ENCODE peak calls at places on chromosomes 7 and 10, in five cellular contexts. X is Ammon's horn; F is activated CD4-positive, alpha-beta T cell treated with anti-CD3 and anti-CD28 coated beads, Interleukin-2, amount 10 ng/mL, durations not matched to agents 7 days and 5 days; O is H7; Y is activated naive CD4-positive, alpha-beta T cell. Z is an unnamed sample.
A peak's percentile ranks its signal among the peaks of the same experiment; 100 is the strongest.

GRCh38 chr7:64504581-64505120 is 58.2 kb downstream of the ZNF680 start:
- DNase-seq in X (no peak), F (no peak), O (no peak), Y (no peak), Z (no peak)

GRCh38 chr7:157984138-157984913 is 603.3 kb downstream of the PTPRN2 start:
- DNase-seq in X (no peak), F (no peak), O (peak; percentile 74), Y (no peak), Z (no peak)

GRCh38 chr10:110717830-110718595 is 73.9 kb downstream of the RBM20 start:
- DNase-seq in X (peak; percentile 53), F (no peak), O (no peak), Y (no peak), Z (peak; percentile 15)

GRCh38 chr7:4531236-4531635 is 150.9 kb upstream of the FOXK1 start:
- DNase-seq in X (no peak), F (no peak), O (peak; percentile 46), Y (no peak), Z (no peak)

GRCh38 chr10:2079603-2080078 is 342.3 kb upstream of the ADARB2 start:
- DNase-seq in X (no peak), F (no peak), O (no peak), Y (no peak), Z (no peak)

GRCh38 chr7:149414745-149415390 is 46.0 kb downstream of the ZNF777 start:
- DNase-seq in X (peak; percentile 57), F (peak; percentile 16), O (peak; percentile 80), Y (peak; percentile 17), Z (no peak)

GRCh38 chr7:139560678-139561077 is 37.2 kb downstream of the CLEC2L start:
- DNase-seq in X (no peak), F (no peak), O (peak; percentile 23), Y (no peak), Z (no peak)

GRCh38 chr10:15099886-15100285 is 2.7 kb downstream of the RPP38 start:
- DNase-seq in X (no peak), F (no peak), O (no peak), Y (no peak), Z (no peak)

GRCh38 chr7:50650057-50650664 is 85.0 kb upstream of the DDC start:
- DNase-seq in X (no peak), F (no peak), O (no peak), Y (no peak), Z (no peak)

GRCh38 chr7:12549106-12549505 is 21.4 kb upstream of the SCIN start:
- DNase-seq in X (no peak), F (no peak), O (no peak), Y (no peak), Z (no peak)

GRCh38 chr7:44431091-44431608 is 59.3 kb downstream of the NUDCD3 start:
- DNase-seq in X (peak; percentile 52), F (peak; percentile 27), O (peak; percentile 71), Y (no peak), Z (no peak)

GRCh38 chr10:104297697-104298660 is 29.0 kb downstream of the GSTO2 start:
- DNase-seq in X (no peak), F (peak; percentile 22), O (peak; percentile 75), Y (no peak), Z (no peak)

GRCh38 chr10:71216751-71217265 is 4.4 kb downstream of the UNC5B start:
- DNase-seq in X (no peak), F (no peak), O (peak; percentile 76), Y (no peak), Z (no peak)

GRCh38 chr7:157614457-157615020 is 277.7 kb downstream of the DNAJB6 start:
- DNase-seq in X (no peak), F (no peak), O (no peak), Y (no peak), Z (no peak)

GRCh38 chr10:132849546-132850031 is 63.6 kb upstream of the NKX6-2 start:
- DNase-seq in X (no peak), F (no peak), O (peak; percentile 53), Y (no peak), Z (no peak)

GRCh38 chr10:71079761-71080380 is 132.5 kb upstream of the UNC5B start:
- DNase-seq in X (no peak), F (no peak), O (peak; percentile 37), Y (no peak), Z (no peak)

GRCh38 chr10:6460861-6461409 is 119.1 kb downstream of the PRKCQ start:
- DNase-seq in X (no peak), F (no peak), O (no peak), Y (no peak), Z (no peak)

GRCh38 chr10:43254199-43254730 is 12.6 kb downstream of the RASGEF1A start:
- DNase-seq in X (no peak), F (no peak), O (no peak), Y (no peak), Z (no peak)

GRCh38 chr10:110502851-110503301 is 5.2 kb downstream of the DUSP5 start:
- DNase-seq in X (peak; percentile 92), F (peak; percentile 36), O (no peak), Y (no peak), Z (peak; percentile 66)

GRCh38 chr7:142799483-142799882 is 28.7 kb downstream of the PRSS2 start:
- DNase-seq in X (no peak), F (no peak), O (no peak), Y (no peak), Z (no peak)

GRCh38 chr7:84218681-84219080 is 24.1 kb upstream of the SEMA3A start:
- DNase-seq in X (no peak), F (no peak), O (no peak), Y (no peak), Z (no peak)

GRCh38 chr10:33509231-33509871 is 174.9 kb upstream of the NRP1 start:
- DNase-seq in X (peak; percentile 32), F (no peak), O (no peak), Y (no peak), Z (peak; percentile 29)

GRCh38 chr7:8509601-8510000 is 76.2 kb downstream of the NXPH1 start:
- DNase-seq in X (no peak), F (no peak), O (no peak), Y (no peak), Z (no peak)

GRCh38 chr10:34655286-34656170 is 159.6 kb downstream of the PARD3 start:
- DNase-seq in X (peak; percentile 55), F (peak; percentile 56), O (peak; percentile 42), Y (no peak), Z (peak; percentile 16)

GRCh38 chr7:2099036-2099957 is 133.4 kb downstream of the MAD1L1 start:
- DNase-seq in X (no peak), F (peak; percentile 47), O (no peak), Y (no peak), Z (no peak)

GRCh38 chr10:125768217-125768616 is 7.4 kb downstream of the MMP21 start:
- DNase-seq in X (peak; percentile 54), F (no peak), O (no peak), Y (no peak), Z (no peak)

GRCh38 chr7:97024209-97025129 is at the start of gene DLX5:
- DNase-seq in X (peak; percentile 35), F (no peak), O (peak; percentile 86), Y (no peak), Z (no peak)

GRCh38 chr10:29600067-29600466 is 34.7 kb downstream of the SVIL start:
- DNase-seq in X (no peak), F (no peak), O (no peak), Y (no peak), Z (no peak)

GRCh38 chr7:49790209-49790608 is 16.8 kb downstream of the VWC2 start:
- DNase-seq in X (no peak), F (no peak), O (no peak), Y (no peak), Z (no peak)

GRCh38 chr10:113052076-113052830 is 102.2 kb downstream of the TCF7L2 start:
- DNase-seq in X (no peak), F (no peak), O (no peak), Y (no peak), Z (no peak)

GRCh38 chr7:88509341-88509740 is 202.6 kb upstream of the STEAP4 start:
- DNase-seq in X (no peak), F (no peak), O (no peak), Y (no peak), Z (no peak)

GRCh38 chr7:120799147-120799546 is 58.8 kb downstream of the TSPAN12 start:
- DNase-seq in X (no peak), F (no peak), O (no peak), Y (no peak), Z (no peak)

GRCh38 chr7:2171855-2172254 is 60.9 kb downstream of the MAD1L1 start:
- DNase-seq in X (no peak), F (no peak), O (peak; percentile 36), Y (no peak), Z (no peak)

GRCh38 chr10:51700228-51700835 is 937 bp upstream of the CSTF2T start:
- DNase-seq in X (peak; percentile 33), F (no peak), O (no peak), Y (no peak), Z (no peak)

GRCh38 chr7:92602352-92603088 is 12.3 kb upstream of the FAM133B start:
- DNase-seq in X (no peak), F (no peak), O (no peak), Y (no peak), Z (no peak)

GRCh38 chr10:42972946-42973345 is 103.9 kb upstream of the RET start:
- DNase-seq in X (no peak), F (no peak), O (no peak), Y (no peak), Z (no peak)

GRCh38 chr7:122182081-122182480 is 38.0 kb upstream of the AASS start:
- DNase-seq in X (no peak), F (no peak), O (no peak), Y (no peak), Z (no peak)

GRCh38 chr7:98078197-98078870 is 28.3 kb upstream of the LMTK2 start:
- DNase-seq in X (no peak), F (no peak), O (no peak), Y (no peak), Z (no peak)